ENCODE peak calls at places on chromosomes 16 and 17, in nine cellular contexts. D is astrocyte of the cerebellum, A is body of pancreas, G is esophagus squamous epithelium, E is fibroblast of pulmonary artery, H is Panc1, R is DND-41, Y is epithelial cell of esophagus, J is pancreas. V is an unnamed sample.
A peak's percentile ranks its signal among the peaks of the same experiment; 100 is the strongest.

GRCh38 chr16:72939247-72939646 is 108.7 kb downstream of the ZFHX3 start:
- DNase-seq in D (no peak), A (no peak), G (no peak), E (peak; percentile 77), H (no peak), R (no peak), Y (peak; percentile 36), J (no peak), V (peak; percentile 72)

GRCh38 chr17:17052462-17053221 is 10.4 kb downstream of the MPRIP start:
- DNase-seq in D (no peak), A (peak; percentile 12), G (no peak), E (no peak), H (no peak), R (no peak), Y (no peak), J (peak; percentile 42), V (no peak)

GRCh38 chr16:57611184-57611583 is 17.2 kb upstream of the ADGRG1 start:
- DNase-seq in D (no peak), A (peak; percentile 8), G (no peak), E (peak; percentile 54), H (no peak), R (no peak), Y (peak; percentile 68), J (no peak), V (peak; percentile 66)

GRCh38 chr17:78798695-78799559 is 16.9 kb upstream of the CYTH1 start:
- DNase-seq in D (no peak), A (no peak), G (no peak), E (peak; percentile 50), H (no peak), R (no peak), Y (peak; percentile 47), J (no peak), V (peak; percentile 35)

GRCh38 chr17:61393550-61393903 is 6.1 kb upstream of the TBX2 start:
- DNase-seq in D (no peak), A (no peak), G (no peak), E (no peak), H (no peak), R (peak; percentile 19), Y (peak; percentile 60), J (no peak), V (no peak)

GRCh38 chr17:29004081-29004692 is 1.6 kb downstream of the SEZ6 start:
- DNase-seq in D (no peak), A (no peak), G (no peak), E (peak; percentile 45), H (no peak), R (peak; percentile 15), Y (peak; percentile 45), J (no peak), V (peak; percentile 7)

GRCh38 chr17:65055708-65056638 is 567 bp downstream of the GNA13 start:
- DNase-seq in D (peak; percentile 9), A (peak; percentile 56), G (no peak), E (no peak), H (no peak), R (peak; percentile 57), Y (peak; percentile 38), J (peak; percentile 81), V (peak; percentile 45)

GRCh38 chr17:19263621-19264010 is 26.4 kb downstream of the EPN2 start:
- DNase-seq in D (no peak), A (no peak), G (no peak), E (peak; percentile 21), H (no peak), R (no peak), Y (peak; percentile 63), J (no peak), V (peak; percentile 77)

GRCh38 chr16:71915350-71915749 is 20.0 kb downstream of the IST1 start:
- DNase-seq in D (no peak), A (no peak), G (no peak), E (no peak), H (no peak), R (no peak), Y (no peak), J (no peak), V (no peak)

GRCh38 chr17:42518046-42518754 is 17.8 kb upstream of the NAGLU start:
- DNase-seq in D (peak; percentile 76), A (peak; percentile 53), G (no peak), E (peak; percentile 99), H (peak; percentile 69), R (no peak), Y (peak; percentile 93), J (no peak), V (peak; percentile 99)

GRCh38 chr17:81515530-81516041 is 3.0 kb upstream of the ACTG1 start:
- DNase-seq in D (no peak), A (peak; percentile 37), G (no peak), E (no peak), H (no peak), R (no peak), Y (no peak), J (no peak), V (no peak)

GRCh38 chr16:12120331-12120981 is 143.9 kb downstream of the SNX29 start:
- DNase-seq in D (peak; percentile 29), A (no peak), G (no peak), E (peak; percentile 78), H (no peak), R (no peak), Y (no peak), J (peak; percentile 16), V (peak; percentile 16)

GRCh38 chr17:76943781-76944213 is 75.6 kb downstream of the MGAT5B start:
- DNase-seq in D (no peak), A (no peak), G (no peak), E (no peak), H (no peak), R (no peak), Y (no peak), J (no peak), V (no peak)

GRCh38 chr17:45836047-45837044 is 8.3 kb upstream of the SPPL2C start:
- DNase-seq in D (no peak), A (no peak), G (no peak), E (no peak), H (no peak), R (no peak), Y (no peak), J (no peak), V (no peak)

GRCh38 chr17:73338050-73338491 is 26.3 kb upstream of the CDC42EP4 start:
- DNase-seq in D (no peak), A (no peak), G (no peak), E (no peak), H (no peak), R (no peak), Y (no peak), J (no peak), V (peak; percentile 28)

GRCh38 chr16:69188716-69189115 is 1.8 kb downstream of the SNTB2 start:
- DNase-seq in D (no peak), A (no peak), G (no peak), E (peak; percentile 40), H (no peak), R (no peak), Y (no peak), J (no peak), V (peak; percentile 47)

GRCh38 chr16:27566417-27566816 is 16.5 kb downstream of the KATNIP start:
- DNase-seq in D (no peak), A (no peak), G (no peak), E (no peak), H (no peak), R (no peak), Y (no peak), J (no peak), V (no peak)
- H3K4me3 ChIP-seq in D (no peak overlapping the region), A (no peak overlapping the region), G (no peak overlapping the region), E (no peak overlapping the region), H (no peak overlapping the region), R (no peak overlapping the region), Y (no peak overlapping the region), J (no peak overlapping the region), V (no peak overlapping the region)

DNA sequence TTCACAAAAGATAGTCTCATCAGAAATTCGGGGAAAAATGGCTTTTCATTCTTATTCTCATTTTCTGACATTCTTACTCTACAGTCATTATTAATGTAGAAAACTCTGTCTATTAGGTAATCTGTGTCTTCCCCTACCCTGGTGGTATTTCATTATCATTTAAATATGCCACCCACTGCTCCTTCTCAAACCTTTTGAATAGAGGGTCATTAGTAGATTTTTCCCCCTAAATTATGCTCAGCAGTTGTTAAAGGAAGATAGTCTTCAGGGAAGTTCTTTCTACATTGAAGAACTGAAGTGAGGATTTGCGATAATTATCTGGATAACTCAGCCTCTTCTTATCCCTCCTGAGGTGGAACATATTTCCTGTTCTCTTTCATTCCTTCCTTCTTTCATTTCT is 989.5 kb upstream of the RBFOX1 start:
- DNase-seq in D (no peak), A (no peak), G (no peak), E (no peak), H (no peak), R (no peak), Y (no peak), J (no peak), V (no peak)
- TF ChIP-seq CTCF in D (no peak), A (no peak), G (no peak), E (no peak), H (no peak), R (no peak), Y (no peak), J (no peak), V (no peak)

GRCh38 chr17:48597492-48597774 is 3.9 kb upstream of the HOXB5 start:
- DNase-seq in D (no peak), A (no peak), G (no peak), E (no peak), H (no peak), R (no peak), Y (no peak), J (peak; percentile 58), V (no peak)

GRCh38 chr17:48597775-48598631 is 4.4 kb upstream of the HOXB5 start:
- DNase-seq in D (no peak), A (peak; percentile 39), G (no peak), E (no peak), H (no peak), R (no peak), Y (no peak), J (peak; percentile 80), V (peak; percentile 85)

GRCh38 chr17:48600244-48601098 is 4.3 kb downstream of the HOXB6 start:
- DNase-seq in D (no peak), A (no peak), G (no peak), E (no peak), H (no peak), R (no peak), Y (no peak), J (no peak), V (no peak)

GRCh38 chr17:48599373-48599772 is 5.4 kb downstream of the HOXB6 start:
- DNase-seq in D (no peak), A (no peak), G (no peak), E (no peak), H (no peak), R (no peak), Y (no peak), J (no peak), V (no peak)

DNA sequence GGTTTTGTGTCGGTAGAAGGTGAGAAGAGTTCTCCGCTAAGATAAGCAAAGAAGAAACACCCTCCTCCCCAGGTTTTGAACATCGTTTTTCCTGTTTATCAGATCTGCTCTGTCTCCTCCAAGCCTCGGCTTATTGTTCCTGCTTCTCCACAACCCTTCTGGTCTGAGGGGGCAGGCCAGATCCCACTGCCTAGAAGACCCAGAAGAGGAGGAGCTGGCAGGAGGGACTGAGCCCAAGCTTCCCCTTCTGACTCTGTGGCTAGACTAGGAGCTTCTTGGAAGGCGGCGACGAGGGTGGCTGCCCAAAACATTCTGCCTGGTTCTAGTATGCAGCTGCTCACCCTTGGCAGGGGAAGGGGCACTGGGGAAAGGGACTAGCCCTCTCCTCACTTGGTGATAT is 5.1 kb upstream of the HOXB5 start:
- DNase-seq in D (no peak), A (no peak), G (no peak), E (no peak), H (no peak), R (no peak), Y (no peak), J (no peak), V (no peak)
- H3K4me3 ChIP-seq in D (no peak overlapping the region), A (no peak overlapping the region), G (no peak overlapping the region), E (no peak overlapping the region), H (peak overlapping the region; percentile 70), R (no peak overlapping the region), Y (no peak overlapping the region), J (no peak overlapping the region), V (peak overlapping the region; percentile 65)

GRCh38 chr16:85554791-85555548 is 58.2 kb upstream of the GSE1 start:
- DNase-seq in D (no peak), A (peak; percentile 63), G (no peak), E (peak; percentile 70), H (no peak), R (peak; percentile 82), Y (peak; percentile 67), J (peak; percentile 81), V (peak; percentile 70)
- TF ChIP-seq CTCF in D (no peak), A (no peak), G (no peak), E (no peak), H (no peak), R (no peak), Y (no peak), J (no peak), V (no peak)